ENCODE peak calls at places on chromosomes 6 and 20, in four cellular contexts. B, R, D and K are unnamed samples.

GRCh38 chr6:5379647-5380242 is 118.4 kb downstream of the FARS2 start:
- DNase-seq in B (no peak), R (no peak), D (no peak), K (no peak)

GRCh38 chr6:71977860-71978259 is 91.5 kb downstream of the RIMS1 start:
- DNase-seq in B (no peak), R (no peak), D (no peak), K (no peak)

GRCh38 chr6:21740719-21741118 is 147.2 kb downstream of the SOX4 start:
- DNase-seq in B (no peak), R (no peak), D (no peak), K (no peak)

GRCh38 chr6:32668226-32668747 is 1.8 kb upstream of the HLA-DQB1 start:
- DNase-seq in B (no peak), R (no peak), D (no peak), K (no peak)

GRCh38 chr6:756224-756623 is 63.3 kb upstream of the EXOC2 start:
- DNase-seq in B (no peak), R (no peak), D (no peak), K (no peak)

GRCh38 chr6:16769131-16769985 is 8.1 kb upstream of the ATXN1 start:
- DNase-seq in B (no peak), R (peak; percentile 41), D (no peak), K (no peak)

GRCh38 chr6:137904822-137905617 is 38.0 kb downstream of the TNFAIP3 start:
- DNase-seq in B (no peak), R (no peak), D (peak; percentile 49), K (peak; percentile 80)

GRCh38 chr6:13248053-13248452 is 80.3 kb downstream of the TBC1D7 start:
- DNase-seq in B (no peak), R (no peak), D (no peak), K (no peak)

GRCh38 chr6:1917628-1918371 is 308.1 kb downstream of the FOXC1 start:
- DNase-seq in B (peak; percentile 89), R (no peak), D (no peak), K (no peak)

GRCh38 chr6:36216559-36216958 is 20.0 kb downstream of the BRPF3 start:
- DNase-seq in B (no peak), R (no peak), D (no peak), K (no peak)

GRCh38 chr6:32113386-32114352 is 4.5 kb upstream of the TNXB start:
- DNase-seq in B (peak; percentile 94), R (no peak), D (no peak), K (peak; percentile 97)

GRCh38 chr20:51562334-51563140 is 20.0 kb upstream of the NFATC2 start:
- DNase-seq in B (peak; percentile 94), R (no peak), D (no peak), K (peak; percentile 96)

GRCh38 chr6:77403424-77403823 is 59.9 kb downstream of the HTR1B start:
- DNase-seq in B (no peak), R (no peak), D (no peak), K (no peak)

GRCh38 chr6:150342126-150342525 is 26.7 kb upstream of the IYD start:
- DNase-seq in B (no peak), R (no peak), D (no peak), K (no peak)

GRCh38 chr6:36979343-36979742 is 6.7 kb downstream of the MTCH1 start:
- DNase-seq in B (no peak), R (no peak), D (no peak), K (no peak)

GRCh38 chr6:121437861-121438651 is 2.6 kb downstream of the GJA1 start:
- DNase-seq in B (peak; percentile 79), R (no peak), D (no peak), K (no peak)

GRCh38 chr6:4611441-4612129 is 164.6 kb upstream of the CDYL start:
- DNase-seq in B (no peak), R (no peak), D (no peak), K (no peak)